ENCODE peak calls at places on chromosomes 7 and 10, in eight cellular contexts. I, F, A, C, H, S, E and V are unnamed samples.

GRCh38 chr7:106484562-106484961 is 176.4 kb downstream of the CCDC71L start:
- DNase-seq in I (no peak), F (no peak), A (no peak), C (no peak), H (no peak), S (no peak), E (no peak), V (no peak)

GRCh38 chr7:15433154-15433553 is 128.7 kb downstream of the AGMO start:
- DNase-seq in I (peak), F (peak), A (no peak), C (no peak), H (no peak), S (no peak), E (no peak), V (no peak)

GRCh38 chr7:69603351-69603750 is 5.1 kb downstream of the AUTS2 start:
- DNase-seq in I (no peak), F (no peak), A (no peak), C (no peak), H (no peak), S (no peak), E (no peak), V (no peak)

GRCh38 chr7:8065356-8065813 is 96.8 kb downstream of the GLCCI1 start:
- DNase-seq in I (no peak), F (no peak), A (no peak), C (no peak), H (no peak), S (no peak), E (no peak), V (no peak)

GRCh38 chr10:75165684-75166622 is 44.6 kb upstream of the VDAC2 start:
- DNase-seq in I (no peak), F (no peak), A (no peak), C (no peak), H (no peak), S (no peak), E (peak), V (peak)

GRCh38 chr7:73891178-73891885 is 30.4 kb downstream of the TMEM270 start:
- DNase-seq in I (no peak), F (no peak), A (no peak), C (no peak), H (no peak), S (no peak), E (no peak), V (no peak)

GRCh38 chr10:71802715-71803488 is 29.6 kb upstream of the VSIR start:
- DNase-seq in I (no peak), F (no peak), A (no peak), C (no peak), H (no peak), S (no peak), E (no peak), V (no peak)

GRCh38 chr10:4260483-4260882 is 475.5 kb upstream of the KLF6 start:
- DNase-seq in I (no peak), F (no peak), A (peak), C (no peak), H (no peak), S (no peak), E (no peak), V (no peak)

GRCh38 chr7:35734001-35734483 is 39.1 kb upstream of the HERPUD2 start:
- DNase-seq in I (no peak), F (no peak), A (no peak), C (no peak), H (no peak), S (no peak), E (no peak), V (no peak)

GRCh38 chr7:134741901-134742635 is 37.4 kb upstream of the CALD1 start:
- DNase-seq in I (no peak), F (no peak), A (peak), C (no peak), H (no peak), S (no peak), E (no peak), V (no peak)

GRCh38 chr10:23435378-23435777 is 3.5 kb upstream of the OTUD1 start:
- DNase-seq in I (no peak), F (no peak), A (no peak), C (no peak), H (no peak), S (no peak), E (no peak), V (no peak)

GRCh38 chr7:157485961-157486510 is 149.2 kb downstream of the DNAJB6 start:
- DNase-seq in I (no peak), F (no peak), A (no peak), C (no peak), H (no peak), S (no peak), E (no peak), V (no peak)

GRCh38 chr7:155440018-155440410 is 17.9 kb upstream of the EN2 start:
- DNase-seq in I (no peak), F (no peak), A (no peak), C (no peak), H (no peak), S (no peak), E (no peak), V (no peak)

GRCh38 chr7:158695726-158696452 is 8.7 kb downstream of the NCAPG2 start:
- DNase-seq in I (no peak), F (peak), A (peak), C (no peak), H (peak), S (no peak), E (peak), V (peak)